ENCODE peak calls at places on chromosomes 7 and 10, in eight cellular contexts. M is suprapubic skin, F is ovary, A is GM12878, W is A549, R is stomach, P is SK-N-SH, T is sigmoid colon. D is an unnamed sample. For H3K4me1, the result is how much of the 10 kb centered on the place peaks cover.

GRCh38 chr7:77866791-77867190 is 68.2 kb downstream of the PHTF2 start:
- DNase-seq in W (peak), A (no peak), R (no peak), F (no peak), M (no peak), P (no peak), T (no peak), D (no peak)

GRCh38 chr10:133484818-133485217 is 31.1 kb downstream of the SCART1 start:
- DNase-seq in F (no peak), P (no peak), M (no peak), R (no peak), A (no peak), W (no peak), T (no peak), D (no peak)

GRCh38 chr10:44340557-44340956 is 44.3 kb downstream of the CXCL12 start:
- DNase-seq in P (no peak), A (no peak), F (no peak), T (no peak), R (no peak), W (no peak), M (no peak), D (no peak)

GRCh38 chr7:131897016-131897789 is 340.8 kb upstream of the PODXL start:
- DNase-seq in W (peak), T (no peak), A (no peak), F (no peak), R (no peak), M (no peak), P (peak), D (no peak)

GRCh38 chr10:130341325-130341724 is 205.1 kb downstream of the GLRX3 start:
- DNase-seq in F (no peak), P (peak), R (no peak), M (no peak), A (no peak), T (no peak), W (no peak), D (no peak)

GRCh38 chr10:52400564-52400963 is 86.5 kb downstream of the DKK1 start:
- DNase-seq in T (no peak), W (no peak), R (no peak), A (no peak), F (no peak), M (no peak), P (no peak), D (no peak)

GRCh38 chr10:85280014-85280413 is 951.6 kb downstream of the CCSER2 start:
- DNase-seq in R (no peak), P (no peak), T (no peak), W (no peak), F (no peak), M (no peak), A (no peak), D (no peak)

GRCh38 chr10:60524541-60524940 is 134.9 kb upstream of the ANK3 start:
- DNase-seq in P (no peak), W (no peak), M (no peak), F (no peak), R (no peak), A (no peak), T (no peak), D (no peak)

GRCh38 chr10:3811331-3811870 is 26.4 kb upstream of the KLF6 start:
- DNase-seq in A (peak), M (no peak), W (no peak), R (peak), F (no peak), T (no peak), P (no peak), D (peak)

GRCh38 chr10:22016046-22016705 is 12.6 kb upstream of the DNAJC1 start:
- DNase-seq in R (no peak), T (no peak), P (no peak), W (no peak), A (no peak), M (no peak), F (no peak), D (no peak)

GRCh38 chr7:84591897-84592296 is 397.3 kb upstream of the SEMA3A start:
- DNase-seq in R (no peak), M (no peak), P (no peak), W (no peak), A (no peak), F (no peak), T (no peak), D (no peak)

GRCh38 chr10:97714401-97715258 is 1.1 kb downstream of the MARVELD1 start:
- DNase-seq in W (peak), F (peak), R (peak), A (no peak), T (peak), M (peak), P (peak), D (peak)

GRCh38 chr10:7411671-7412481 is 1.0 kb upstream of the SFMBT2 start:
- DNase-seq in M (no peak), P (peak), W (no peak), T (no peak), F (peak), R (no peak), A (no peak), D (peak)

GRCh38 chr10:131875501-131875900 is 25.3 kb upstream of the PPP2R2D start:
- DNase-seq in A (no peak), T (peak), F (no peak), M (no peak), R (no peak), P (no peak), W (no peak), D (no peak)
- H3K27ac ChIP-seq in A (no peak), T (no peak), F (no peak), M (no peak), R (no peak), P (no peak), W (no peak), D (no peak)

GRCh38 chr10:119812684-119813083 is 60.0 kb downstream of the MCMBP start:
- DNase-seq in P (no peak), A (no peak), F (no peak), W (no peak), M (no peak), R (no peak), T (no peak), D (no peak)

GRCh38 chr10:119806334-119807130 is 66.1 kb downstream of the MCMBP start:
- DNase-seq in F (no peak), P (no peak), W (no peak), A (no peak), T (no peak), M (no peak), R (no peak), D (no peak)

GRCh38 chr10:119807960-119808697 is 64.5 kb downstream of the MCMBP start:
- DNase-seq in F (no peak), R (no peak), P (no peak), W (no peak), M (no peak), T (no peak), A (no peak), D (no peak)

GRCh38 chr10:119815671-119816070 is 57.0 kb downstream of the MCMBP start:
- DNase-seq in W (no peak), P (no peak), F (no peak), R (no peak), A (no peak), T (no peak), M (no peak), D (no peak)

DNA sequence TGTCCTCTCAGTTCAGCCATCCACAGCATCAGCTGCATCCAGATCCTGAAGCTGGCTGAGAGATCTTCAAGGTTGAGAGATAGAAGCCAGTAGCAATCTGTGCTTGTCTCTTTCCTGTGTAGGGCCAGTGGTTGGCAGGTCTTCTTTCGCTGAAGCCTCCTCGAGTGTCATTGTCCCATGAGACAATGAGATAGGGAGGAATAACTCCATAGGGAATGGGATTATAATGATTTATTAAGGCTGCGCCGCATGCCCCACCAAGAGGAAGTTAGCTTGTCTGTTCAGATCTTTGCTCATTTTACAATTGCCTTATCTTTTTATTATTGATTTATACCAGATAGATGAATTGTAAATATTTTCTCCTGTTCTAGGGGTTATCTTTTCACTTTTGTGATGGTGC is 61.5 kb downstream of the MCMBP start:
- DNase-seq in P (no peak), A (no peak), R (no peak), T (no peak), M (no peak), W (no peak), F (no peak), D (no peak)
- H3K4me1 ChIP-seq in P (under half), A (under half), R (under half), T (under half), M (under half), W (under half), F (under half), D (under half)

DNA sequence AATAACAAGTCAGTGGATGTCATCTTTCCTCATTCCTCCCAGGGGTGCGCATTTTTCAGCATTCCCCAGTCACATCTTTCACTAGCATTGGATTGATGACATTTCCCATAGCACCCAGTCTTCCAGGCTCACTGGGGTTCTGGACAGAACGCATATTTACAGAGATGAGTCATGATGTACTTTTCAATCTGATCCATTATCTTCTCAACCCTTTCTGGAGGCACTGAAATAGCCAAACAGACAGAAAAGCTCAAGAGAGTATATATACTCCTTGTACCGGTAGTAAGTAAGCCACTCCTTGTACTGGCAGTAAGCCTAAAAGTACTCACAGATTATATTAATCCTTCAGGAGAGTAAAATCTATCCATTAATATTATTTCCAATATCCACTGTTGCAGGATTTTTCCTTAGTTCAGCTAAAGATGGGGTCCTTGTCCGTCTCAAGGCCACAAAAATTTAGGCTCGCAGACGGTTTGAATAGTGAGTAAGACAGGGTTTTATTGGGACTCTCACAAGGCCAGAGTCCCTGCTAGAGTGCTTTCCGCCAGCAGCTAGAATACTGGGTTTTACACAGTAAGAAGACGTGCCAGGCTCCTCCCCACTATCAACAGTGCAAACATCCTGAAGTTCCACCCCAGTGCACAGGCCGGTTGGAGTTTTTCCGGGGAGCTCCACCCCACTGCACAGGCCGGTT is 60.8 kb downstream of the MDH2 start:
- DNase-seq in T (peak), F (peak), A (no peak), M (no peak), R (peak), P (no peak), W (peak), D (peak)
- TF ChIP-seq EP300 in T (no peak), F (no peak), A (no peak), M (no peak), R (no peak), P (no peak), W (no peak), D (no peak)

GRCh38 chr10:117366741-117367140 is 8.5 kb downstream of the PDZD8 start:
- DNase-seq in M (no peak), A (no peak), W (no peak), T (no peak), R (no peak), F (no peak), P (no peak), D (no peak)
- H3K27ac ChIP-seq in M (no peak), A (no peak), W (peak), T (no peak), R (peak), F (no peak), P (no peak), D (peak)

DNA sequence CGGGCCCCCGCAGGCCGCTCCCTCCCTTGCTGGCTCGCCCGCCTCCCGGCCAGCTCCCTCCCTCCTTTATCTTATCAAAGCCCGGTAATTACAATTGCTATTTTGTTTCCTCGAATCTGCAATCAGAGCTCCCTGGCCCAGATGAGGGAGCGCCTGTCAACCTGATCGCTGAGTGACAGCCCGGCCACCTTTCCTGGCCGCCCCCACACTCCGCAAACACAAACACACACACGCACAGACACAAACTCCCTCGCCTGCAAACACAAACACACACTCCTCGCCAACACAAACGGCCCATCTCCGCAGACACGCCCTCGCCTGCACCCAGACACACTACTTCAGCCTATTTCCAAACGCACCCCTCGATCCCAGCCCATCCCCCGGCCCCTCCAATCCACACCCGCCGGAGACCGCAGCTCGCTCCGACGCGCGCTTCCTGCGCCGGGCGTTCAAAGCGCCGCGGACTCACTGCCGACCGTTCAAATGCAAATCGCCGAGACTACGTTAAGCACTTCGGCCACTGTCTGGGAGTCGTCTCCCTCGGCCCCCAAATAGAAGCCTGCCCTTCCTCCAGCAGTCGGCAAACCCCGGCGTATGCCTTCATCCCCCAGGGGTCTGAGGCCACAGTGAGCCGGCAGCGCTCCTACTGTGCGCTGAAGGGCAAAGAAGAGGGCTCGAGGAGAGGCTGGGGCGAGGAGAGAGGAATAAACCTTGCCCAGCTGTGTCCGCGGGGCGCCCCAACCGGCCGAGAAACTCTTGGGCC is 3.0 kb upstream of the FGF8 start:
- DNase-seq in F (no peak), M (peak), R (peak), T (peak), A (no peak), W (no peak), P (peak), D (peak)
- H3K4me1 ChIP-seq in F (under half), M (half or more), R (half or more), T (half or more), A (under half), W (under half), P (under half), D (under half)

DNA sequence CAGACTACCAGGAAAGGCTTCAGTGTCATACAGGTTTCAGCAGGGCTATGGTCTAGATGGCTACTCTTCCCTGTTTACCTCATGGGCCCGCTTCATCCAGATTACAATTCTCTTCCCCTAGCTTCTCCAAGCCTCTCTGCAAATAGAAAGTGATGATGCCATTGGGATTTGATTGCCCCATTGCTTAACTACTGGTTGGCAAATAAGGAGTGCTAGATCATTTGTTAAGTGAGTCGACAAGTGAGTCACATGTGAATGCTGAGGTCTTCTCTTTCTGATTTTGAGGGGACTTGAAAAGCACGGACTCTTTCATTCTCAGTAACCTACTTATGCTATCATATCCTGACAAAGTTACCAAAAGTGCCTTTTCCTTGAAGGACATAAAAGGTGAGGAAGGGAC is 361.5 kb upstream of the LRRTM3 start:
- DNase-seq in A (no peak), R (no peak), W (no peak), T (no peak), F (no peak), M (no peak), P (no peak), D (no peak)
- TF ChIP-seq EP300 in A (no peak), R (no peak), W (no peak), T (no peak), F (no peak), M (no peak), P (no peak), D (no peak)

GRCh38 chr10:110498982-110499795 is 1.5 kb downstream of the DUSP5 start:
- DNase-seq in W (no peak), A (peak), R (peak), M (peak), P (no peak), F (no peak), T (no peak), D (peak)

GRCh38 chr10:110500515-110500905 is 2.8 kb downstream of the DUSP5 start:
- DNase-seq in W (no peak), T (no peak), R (no peak), A (no peak), F (no peak), M (no peak), P (no peak), D (no peak)

GRCh38 chr10:110501142-110501937 is 3.6 kb downstream of the DUSP5 start:
- DNase-seq in P (peak), W (peak), A (peak), M (peak), F (peak), T (peak), R (peak), D (peak)

GRCh38 chr10:110498087-110498981 is 627 bp downstream of the DUSP5 start:
- DNase-seq in W (no peak), A (no peak), T (peak), R (peak), P (peak), M (peak), F (peak), D (peak)

DNA sequence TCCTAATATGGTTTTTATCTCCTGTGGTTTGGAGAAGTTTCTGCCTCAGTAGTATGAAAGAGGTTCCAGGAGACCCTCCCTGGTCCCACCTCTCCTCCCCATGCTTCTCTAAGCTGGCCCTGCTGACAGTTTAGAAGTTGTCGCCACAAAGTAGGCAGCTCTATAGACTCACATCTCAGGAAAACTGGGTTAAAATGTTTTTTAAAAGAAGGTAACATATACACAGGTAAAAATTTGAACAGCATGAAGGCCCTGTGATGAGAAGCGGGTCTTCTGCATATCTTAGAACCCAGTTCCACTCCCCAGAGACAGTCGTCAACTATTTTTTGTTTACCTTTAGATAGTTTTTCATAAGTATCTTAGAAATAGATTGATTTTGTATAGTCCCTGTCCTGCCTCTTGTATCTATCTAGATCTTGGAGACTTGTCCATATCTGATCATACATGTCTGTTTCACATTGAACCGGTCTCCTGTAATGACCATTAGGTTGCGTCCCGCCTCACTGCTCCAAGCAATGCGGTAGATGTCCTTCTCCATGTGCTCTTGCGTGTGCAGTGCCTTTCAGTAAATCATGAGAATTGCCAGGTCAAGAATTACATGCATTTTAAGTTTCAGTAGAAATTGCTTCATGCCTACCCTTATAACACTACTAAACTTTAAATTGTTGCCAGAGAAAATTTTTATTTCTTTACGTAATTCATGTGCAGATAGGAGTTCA is 2.2 kb downstream of the DUSP5 start:
- DNase-seq in A (no peak), W (no peak), T (no peak), F (no peak), R (no peak), M (peak), P (no peak), D (no peak)
- H3K27ac ChIP-seq in A (peak), W (peak), T (peak), F (no peak), R (peak), M (no peak), P (peak), D (peak)

DNA sequence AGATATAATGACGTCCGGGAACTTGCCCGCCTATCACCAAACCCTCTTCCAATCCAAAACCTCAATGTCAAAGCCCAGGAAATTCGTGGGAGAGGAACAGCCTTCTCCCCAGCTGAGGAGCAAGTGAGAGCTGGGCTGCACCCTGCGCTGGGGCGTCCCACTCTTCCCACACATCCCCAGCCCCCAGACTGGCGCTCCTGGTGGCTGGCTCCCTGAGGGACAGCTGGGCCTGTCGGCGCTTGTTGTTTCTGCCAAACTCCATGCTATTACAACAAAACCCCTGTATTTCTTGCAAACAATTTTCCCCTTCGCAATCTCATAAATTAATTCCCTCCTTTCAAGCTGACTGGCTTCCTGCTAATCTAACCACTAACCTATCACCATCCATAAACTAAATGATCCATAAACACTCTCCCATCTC is 53.0 kb downstream of the GRID1 start:
- DNase-seq in M (no peak), R (no peak), A (no peak), F (no peak), W (no peak), P (no peak), T (peak), D (no peak)
- H3K4me1 ChIP-seq in M (under half), R (under half), A (under half), F (under half), W (under half), P (under half), T (under half), D (under half)

D was measured in transverse colon.